ENCODE peak calls at places on chromosomes 16 and 17, in eight cellular contexts. H, A, S, F, R, U, G and L are unnamed samples.

GRCh38 chr17:64087252-64088005 is 42.5 kb downstream of the ERN1 start:
- DNase-seq in H (no peak), A (no peak), S (no peak), F (no peak), R (no peak), U (no peak), G (no peak), L (peak)

GRCh38 chr17:58046230-58047094 is 36.8 kb upstream of the DYNLL2 start:
- DNase-seq in H (no peak), A (peak), S (no peak), F (no peak), R (no peak), U (no peak), G (no peak), L (no peak)

GRCh38 chr16:76946879-76947278 is 244.1 kb upstream of the MON1B start:
- DNase-seq in H (no peak), A (no peak), S (peak), F (peak), R (no peak), U (no peak), G (no peak), L (peak)

GRCh38 chr16:16867994-16868393 is 489.1 kb downstream of the NPIPA7 start:
- DNase-seq in H (no peak), A (no peak), S (no peak), F (no peak), R (no peak), U (no peak), G (no peak), L (no peak)

GRCh38 chr17:14214271-14214670 is 22.4 kb downstream of the CDRT15 start:
- DNase-seq in H (no peak), A (no peak), S (no peak), F (no peak), R (no peak), U (no peak), G (no peak), L (peak)

GRCh38 chr17:7803981-7804380 is 30.0 kb upstream of the KDM6B start:
- DNase-seq in H (no peak), A (no peak), S (no peak), F (peak), R (no peak), U (no peak), G (no peak), L (peak)

GRCh38 chr17:82383411-82383810 is 11.8 kb downstream of the UTS2R start:
- DNase-seq in H (no peak), A (no peak), S (no peak), F (no peak), R (no peak), U (no peak), G (no peak), L (no peak)

GRCh38 chr17:76545918-76546555 is 6.2 kb downstream of the PRCD start:
- DNase-seq in H (no peak), A (peak), S (no peak), F (no peak), R (no peak), U (peak), G (no peak), L (no peak)

GRCh38 chr17:70767102-70767701 is 597.9 kb downstream of the KCNJ2 start:
- DNase-seq in H (no peak), A (no peak), S (peak), F (peak), R (no peak), U (no peak), G (no peak), L (peak)

GRCh38 chr16:30066882-30067583 is 1.5 kb downstream of the ALDOA start:
- DNase-seq in H (no peak), A (no peak), S (no peak), F (no peak), R (peak), U (peak), G (peak), L (no peak)

GRCh38 chr16:17776888-17777287 is 306.1 kb upstream of the XYLT1 start:
- DNase-seq in H (no peak), A (no peak), S (no peak), F (no peak), R (no peak), U (no peak), G (no peak), L (no peak)

GRCh38 chr17:63623786-63624185 is 1.6 kb downstream of the MAP3K3 start:
- DNase-seq in H (no peak), A (no peak), S (no peak), F (no peak), R (no peak), U (no peak), G (no peak), L (no peak)

GRCh38 chr17:64020068-64020766 is at the start of gene ICAM2:
- DNase-seq in H (peak), A (no peak), S (no peak), F (no peak), R (peak), U (no peak), G (peak), L (no peak)

GRCh38 chr16:2023098-2023925 is 3.4 kb upstream of the NHERF2 start:
- DNase-seq in H (peak), A (peak), S (peak), F (peak), R (peak), U (peak), G (peak), L (peak)

GRCh38 chr16:71367243-71367976 is 8.9 kb downstream of the CALB2 start:
- DNase-seq in H (peak), A (no peak), S (peak), F (peak), R (no peak), U (no peak), G (peak), L (peak)

GRCh38 chr17:55322451-55322985 is 57.8 kb downstream of the HLF start:
- DNase-seq in H (no peak), A (no peak), S (no peak), F (no peak), R (no peak), U (no peak), G (no peak), L (no peak)

GRCh38 chr16:24701521-24701951 is 27.9 kb upstream of the TNRC6A start:
- DNase-seq in H (no peak), A (no peak), S (no peak), F (no peak), R (no peak), U (peak), G (no peak), L (peak)

GRCh38 chr17:9237053-9237410 is 215.7 kb downstream of the NTN1 start:
- DNase-seq in H (no peak), A (no peak), S (no peak), F (no peak), R (no peak), U (no peak), G (no peak), L (no peak)

GRCh38 chr17:39753514-39754160 is 15.9 kb downstream of the GRB7 start:
- DNase-seq in H (peak), A (no peak), S (no peak), F (peak), R (no peak), U (peak), G (peak), L (peak)

GRCh38 chr17:82318772-82319606 is 1.6 kb upstream of the CD7 start:
- DNase-seq in H (no peak), A (no peak), S (no peak), F (no peak), R (no peak), U (no peak), G (no peak), L (no peak)

GRCh38 chr16:19868421-19868820 is 16.2 kb downstream of the GPRC5B start:
- DNase-seq in H (no peak), A (no peak), S (no peak), F (no peak), R (no peak), U (no peak), G (no peak), L (no peak)

GRCh38 chr16:78844682-78845081 is 745.2 kb downstream of the WWOX start:
- DNase-seq in H (no peak), A (no peak), S (no peak), F (no peak), R (no peak), U (no peak), G (no peak), L (no peak)

GRCh38 chr17:28345420-28346198 is 10.0 kb downstream of the TNFAIP1 start:
- DNase-seq in H (no peak), A (no peak), S (no peak), F (no peak), R (no peak), U (no peak), G (no peak), L (no peak)

GRCh38 chr16:28843766-28844165 is 2.4 kb downstream of the TUFM start:
- DNase-seq in H (no peak), A (no peak), S (no peak), F (no peak), R (no peak), U (no peak), G (no peak), L (no peak)

GRCh38 chr17:63066158-63066808 is 100.2 kb downstream of the TANC2 start:
- DNase-seq in H (no peak), A (no peak), S (no peak), F (no peak), R (no peak), U (no peak), G (no peak), L (no peak)

GRCh38 chr16:77211880-77212735 is 12.9 kb downstream of the SYCE1L start:
- DNase-seq in H (peak), A (no peak), S (no peak), F (peak), R (peak), U (no peak), G (peak), L (peak)

GRCh38 chr16:55711959-55712876 is 56.4 kb downstream of the SLC6A2 start:
- DNase-seq in H (peak), A (peak), S (peak), F (peak), R (peak), U (peak), G (peak), L (peak)

GRCh38 chr16:30474062-30474452 is 1.5 kb downstream of the ITGAL start:
- DNase-seq in H (no peak), A (no peak), S (no peak), F (no peak), R (no peak), U (no peak), G (no peak), L (no peak)

GRCh38 chr17:60562421-60562820 is 36.4 kb upstream of the APPBP2 start:
- DNase-seq in H (no peak), A (no peak), S (no peak), F (no peak), R (no peak), U (no peak), G (no peak), L (no peak)

GRCh38 chr17:36943250-36944220 is 5.2 kb upstream of the AATF start:
- DNase-seq in H (no peak), A (no peak), S (no peak), F (no peak), R (no peak), U (no peak), G (no peak), L (no peak)

GRCh38 chr16:85491798-85492616 is 121.1 kb upstream of the GSE1 start:
- DNase-seq in H (no peak), A (peak), S (no peak), F (peak), R (peak), U (peak), G (no peak), L (peak)

GRCh38 chr16:66845791-66846221 is 1.6 kb downstream of the CA7 start:
- DNase-seq in H (no peak), A (peak), S (no peak), F (no peak), R (no peak), U (no peak), G (peak), L (no peak)

GRCh38 chr17:76142044-76143041 is 1.3 kb upstream of the FOXJ1 start:
- DNase-seq in H (no peak), A (no peak), S (no peak), F (no peak), R (no peak), U (no peak), G (peak), L (no peak)

GRCh38 chr16:86033016-86033474 is 134.1 kb downstream of the IRF8 start:
- DNase-seq in H (no peak), A (peak), S (no peak), F (no peak), R (no peak), U (peak), G (peak), L (no peak)

GRCh38 chr17:45405250-45406086 is 27.2 kb downstream of the ARHGAP27 start:
- DNase-seq in H (no peak), A (no peak), S (no peak), F (no peak), R (no peak), U (no peak), G (peak), L (no peak)

GRCh38 chr17:77566566-77566965 is 391.9 kb upstream of the TNRC6C start:
- DNase-seq in H (no peak), A (no peak), S (no peak), F (no peak), R (no peak), U (peak), G (peak), L (no peak)

GRCh38 chr16:65727534-65728137 is 605.8 kb upstream of the CDH11 start:
- DNase-seq in H (no peak), A (no peak), S (no peak), F (no peak), R (no peak), U (no peak), G (no peak), L (no peak)

DNA sequence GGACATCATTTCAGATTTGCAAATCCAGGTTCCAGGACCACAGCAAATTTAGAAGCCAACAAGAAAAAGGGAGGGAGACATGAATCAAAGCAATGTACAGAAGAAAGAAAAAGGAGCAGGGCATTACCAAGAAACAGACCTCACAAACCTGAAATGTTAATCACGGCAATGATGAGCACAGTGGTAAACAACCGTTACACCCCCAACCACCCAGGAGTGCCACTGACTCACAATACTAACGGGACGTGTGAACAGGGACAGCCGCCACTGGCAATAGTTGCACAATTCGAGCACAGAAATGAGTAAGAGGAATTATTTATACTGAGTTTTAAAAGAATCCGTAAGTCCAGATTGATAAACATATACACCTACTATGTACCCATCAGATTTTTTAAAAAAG is 13.8 kb downstream of the USP22 start:
- DNase-seq in H (no peak), A (no peak), S (peak), F (peak), R (no peak), U (peak), G (peak), L (peak)
- H3K27ac ChIP-seq in H (peak), A (peak), S (peak), F (peak), R (peak), U (peak), G (peak), L (no peak)

DNA sequence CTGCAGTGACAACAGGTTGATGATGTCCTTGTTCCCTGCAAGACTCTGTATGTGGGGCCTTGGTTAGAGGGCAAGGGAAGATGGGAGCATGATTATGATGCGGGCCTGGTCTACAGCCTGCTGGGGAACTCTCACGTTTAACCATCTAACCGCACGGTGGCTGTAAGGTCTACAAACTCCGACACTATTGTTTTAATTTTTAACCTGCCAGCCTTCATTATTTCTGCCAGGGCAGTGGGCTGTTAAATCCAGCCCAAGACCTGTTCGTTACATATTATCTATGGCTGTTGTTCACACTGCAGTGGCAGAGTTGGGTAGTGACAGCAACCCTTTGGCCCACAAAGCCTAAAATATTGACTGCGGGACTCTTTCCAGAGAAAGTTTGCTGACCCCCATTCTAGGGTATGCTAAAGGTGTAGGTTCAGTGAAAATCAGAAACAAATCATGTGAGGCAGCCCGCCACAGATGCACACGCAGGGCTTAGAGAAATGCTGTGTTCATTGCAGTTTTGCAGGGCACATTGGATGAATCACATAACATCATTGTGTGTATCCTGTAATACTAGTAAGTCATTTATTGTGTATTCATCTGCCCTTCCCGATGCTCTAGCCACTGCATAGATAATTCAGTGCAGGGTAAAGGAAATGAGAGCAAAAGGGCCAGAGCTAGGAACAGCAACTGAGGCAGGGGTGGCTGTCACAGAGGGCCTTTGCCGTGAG is 14.3 kb downstream of the SNX29 start:
- DNase-seq in H (no peak), A (no peak), S (no peak), F (no peak), R (no peak), U (no peak), G (no peak), L (no peak)
- H3K27ac ChIP-seq in H (no peak), A (no peak), S (no peak), F (no peak), R (no peak), U (no peak), G (no peak), L (no peak)

GRCh38 chr16:4920826-4921225 is 16.1 kb downstream of the PPL start:
- DNase-seq in H (no peak), A (no peak), S (no peak), F (no peak), R (no peak), U (no peak), G (no peak), L (no peak)
- H3K27ac ChIP-seq in H (no peak), A (no peak), S (no peak), F (peak), R (no peak), U (no peak), G (no peak), L (no peak)

GRCh38 chr16:84298376-84298899 is 3.8 kb downstream of the WFDC1 start:
- DNase-seq in H (no peak), A (no peak), S (no peak), F (no peak), R (no peak), U (no peak), G (no peak), L (no peak)
- H3K27ac ChIP-seq in H (no peak), A (no peak), S (no peak), F (no peak), R (no peak), U (peak), G (peak), L (no peak)

DNA sequence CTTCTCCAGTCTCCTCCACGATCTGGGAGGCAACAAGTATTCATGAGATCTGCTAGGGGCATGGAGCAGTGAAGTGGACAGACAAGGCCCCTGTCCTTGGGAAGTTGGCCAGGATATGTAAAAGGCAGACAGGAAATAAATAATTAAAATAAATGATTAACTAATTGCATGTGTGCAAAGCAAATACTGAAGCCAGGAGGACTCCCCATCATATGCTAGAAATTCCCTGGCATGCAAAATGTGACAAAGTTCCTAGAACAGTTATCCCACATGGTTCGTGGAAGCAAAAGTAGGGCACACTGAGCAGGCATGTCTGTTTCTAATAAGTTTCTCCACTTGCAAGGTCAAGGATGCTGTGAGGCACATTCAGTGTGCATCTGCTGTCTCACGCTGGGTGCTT is 86.8 kb downstream of the CDYL2 start:
- DNase-seq in H (no peak), A (no peak), S (no peak), F (no peak), R (no peak), U (no peak), G (no peak), L (no peak)
- H3K27ac ChIP-seq in H (no peak), A (no peak), S (no peak), F (no peak), R (no peak), U (no peak), G (no peak), L (peak)

DNA sequence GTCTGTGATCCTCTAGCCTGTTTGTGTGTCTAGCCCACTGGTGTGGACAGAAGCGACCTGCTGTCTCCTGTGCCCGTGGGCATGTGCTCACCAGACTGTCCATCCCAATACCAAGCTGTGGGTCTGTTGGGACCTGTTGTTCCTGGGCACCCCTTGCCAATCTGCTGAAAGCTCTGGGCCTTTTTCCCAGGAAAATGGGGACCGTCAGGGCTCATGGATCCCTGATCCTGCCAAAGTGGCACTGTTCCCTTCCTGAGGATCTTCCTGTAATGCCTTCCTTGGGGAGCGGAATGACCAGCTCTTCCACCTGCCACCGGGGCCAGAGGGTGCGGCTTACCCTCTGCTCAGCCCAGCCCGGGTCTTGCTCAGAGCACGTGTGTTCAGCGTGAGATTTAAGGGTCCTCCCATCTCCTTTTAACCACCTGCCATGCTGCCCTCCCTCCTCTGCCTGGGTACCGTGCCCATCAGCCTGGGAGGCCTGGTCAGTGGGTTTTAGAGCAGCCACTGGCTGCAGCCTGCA is 59.3 kb downstream of the BAIAP2 start:
- DNase-seq in H (no peak), A (no peak), S (no peak), F (no peak), R (no peak), U (no peak), G (no peak), L (no peak)
- H3K27ac ChIP-seq in H (no peak), A (peak), S (peak), F (peak), R (peak), U (peak), G (peak), L (peak)

GRCh38 chr17:48055531-48056245 is 7.5 kb downstream of the NFE2L1 start:
- DNase-seq in H (no peak), A (no peak), S (no peak), F (no peak), R (no peak), U (no peak), G (no peak), L (no peak)
- H3K27ac ChIP-seq in H (no peak), A (no peak), S (no peak), F (peak), R (peak), U (peak), G (no peak), L (no peak)

DNA sequence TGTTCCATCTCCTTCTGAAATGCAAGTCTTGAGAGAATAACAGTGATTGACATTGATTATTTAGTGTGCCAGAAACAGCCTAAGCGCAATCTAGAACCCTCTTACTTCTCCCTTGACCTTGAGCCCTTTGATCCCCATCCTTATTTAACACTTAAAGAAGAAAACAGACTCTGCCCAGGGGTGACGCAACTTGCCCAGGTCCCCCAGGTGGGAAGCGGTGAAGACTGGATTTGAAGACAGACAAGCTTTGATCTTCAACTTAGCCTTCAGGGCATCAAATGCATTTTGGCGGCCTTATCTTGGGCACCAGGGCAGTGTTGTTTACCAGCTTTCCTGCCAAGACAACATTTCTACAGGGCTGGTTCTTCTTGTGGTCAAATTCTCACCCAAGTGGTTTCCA is 8.9 kb upstream of the CIITA start:
- DNase-seq in H (no peak), A (no peak), S (no peak), F (no peak), R (no peak), U (no peak), G (no peak), L (no peak)
- H3K27ac ChIP-seq in H (no peak), A (no peak), S (no peak), F (no peak), R (peak), U (no peak), G (no peak), L (no peak)